ENCODE peak calls at places on chromosomes 6 and 20, in nine cellular contexts. J, L, A, S, D, X, Q, F and P are unnamed samples. For H3K4me1, the result is how much of the 10 kb centered on the place peaks cover.

GRCh38 chr6:66508433-66508832 is 801.4 kb upstream of the EYS start:
- DNase-seq in J (no peak), L (no peak), A (no peak), S (no peak), D (no peak), X (no peak), Q (no peak), F (peak), P (no peak)

GRCh38 chr6:75206338-75207210 is 721 bp upstream of the COL12A1 start:
- DNase-seq in J (peak), L (no peak), A (no peak), S (no peak), D (no peak), X (no peak), Q (no peak), F (no peak), P (peak)

GRCh38 chr6:48061630-48062029 is 49.4 kb downstream of the PTCHD4 start:
- DNase-seq in J (no peak), L (no peak), A (no peak), S (no peak), D (no peak), X (no peak), Q (no peak), F (peak), P (no peak)

GRCh38 chr6:147108256-147108910 is 95.8 kb upstream of the STXBP5 start:
- DNase-seq in J (no peak), L (no peak), A (no peak), S (no peak), D (no peak), X (no peak), Q (no peak), F (no peak), P (no peak)

GRCh38 chr20:6768228-6769185 is 1.0 kb downstream of the BMP2 start:
- DNase-seq in J (peak), L (peak), A (no peak), S (no peak), D (no peak), X (no peak), Q (no peak), F (peak), P (peak)

GRCh38 chr20:17558154-17558940 is 11.5 kb upstream of the DSTN start:
- DNase-seq in J (peak), L (peak), A (peak), S (peak), D (peak), X (no peak), Q (no peak), F (peak), P (no peak)

GRCh38 chr20:58700121-58700780 is 7.7 kb downstream of the NPEPL1 start:
- DNase-seq in J (peak), L (no peak), A (no peak), S (no peak), D (no peak), X (no peak), Q (no peak), F (peak), P (peak)

GRCh38 chr6:50850223-50850751 is 31.6 kb downstream of the TFAP2B start:
- DNase-seq in J (no peak), L (peak), A (no peak), S (no peak), D (no peak), X (peak), Q (no peak), F (no peak), P (no peak)

GRCh38 chr6:36734486-36735060 is 36.9 kb downstream of the RAB44 start:
- DNase-seq in J (no peak), L (no peak), A (no peak), S (no peak), D (no peak), X (no peak), Q (no peak), F (no peak), P (no peak)

GRCh38 chr6:18330548-18331066 is 56.5 kb upstream of the RNF144B start:
- DNase-seq in J (no peak), L (peak), A (no peak), S (no peak), D (no peak), X (no peak), Q (no peak), F (no peak), P (no peak)

GRCh38 chr20:63750807-63751470 is 11.4 kb downstream of the SLC2A4RG start:
- DNase-seq in J (no peak), L (no peak), A (no peak), S (no peak), D (no peak), X (no peak), Q (no peak), F (no peak), P (no peak)

GRCh38 chr6:91106083-91106482 is 519.2 kb upstream of the MAP3K7 start:
- DNase-seq in J (no peak), L (no peak), A (no peak), S (peak), D (no peak), X (no peak), Q (no peak), F (no peak), P (no peak)

GRCh38 chr20:52490715-52491430 is 299.3 kb upstream of the ZFP64 start:
- DNase-seq in J (no peak), L (no peak), A (no peak), S (no peak), D (no peak), X (no peak), Q (no peak), F (peak), P (no peak)

GRCh38 chr6:157982580-157983438 is 1.1 kb downstream of the SYNJ2 start:
- DNase-seq in J (no peak), L (peak), A (no peak), S (peak), D (peak), X (no peak), Q (no peak), F (peak), P (peak)

GRCh38 chr20:10217517-10218410 is 866 bp upstream of the SNAP25 start:
- DNase-seq in J (peak), L (peak), A (no peak), S (no peak), D (peak), X (peak), Q (no peak), F (peak), P (peak)

GRCh38 chr6:152129606-152130249 is 322.2 kb downstream of the ESR1 start:
- DNase-seq in J (no peak), L (no peak), A (no peak), S (no peak), D (no peak), X (no peak), Q (no peak), F (peak), P (peak)

GRCh38 chr6:144339859-144340452 is 54.8 kb downstream of the UTRN start:
- DNase-seq in J (no peak), L (no peak), A (no peak), S (no peak), D (no peak), X (no peak), Q (no peak), F (no peak), P (no peak)

GRCh38 chr20:40431611-40432010 is 257.4 kb downstream of the MAFB start:
- DNase-seq in J (no peak), L (no peak), A (no peak), S (no peak), D (no peak), X (no peak), Q (peak), F (no peak), P (no peak)

GRCh38 chr20:38049800-38050199 is 16.3 kb downstream of the RPRD1B start:
- DNase-seq in J (no peak), L (no peak), A (no peak), S (peak), D (no peak), X (no peak), Q (no peak), F (peak), P (no peak)

GRCh38 chr20:63536997-63537524 is at the start of gene PTK6:
- DNase-seq in J (no peak), L (peak), A (no peak), S (no peak), D (peak), X (peak), Q (no peak), F (no peak), P (no peak)

GRCh38 chr6:66068033-66068432 is 361.0 kb upstream of the EYS start:
- DNase-seq in J (no peak), L (no peak), A (no peak), S (no peak), D (no peak), X (no peak), Q (no peak), F (no peak), P (no peak)

GRCh38 chr6:13328076-13328874 is at the start of gene TBC1D7:
- DNase-seq in J (peak), L (peak), A (peak), S (peak), D (peak), X (peak), Q (peak), F (peak), P (peak)
- TF ChIP-seq POLR2A in J (peak), L (peak), A (peak), S (peak), D (peak), X (peak), Q (peak), F (peak), P (peak)

DNA sequence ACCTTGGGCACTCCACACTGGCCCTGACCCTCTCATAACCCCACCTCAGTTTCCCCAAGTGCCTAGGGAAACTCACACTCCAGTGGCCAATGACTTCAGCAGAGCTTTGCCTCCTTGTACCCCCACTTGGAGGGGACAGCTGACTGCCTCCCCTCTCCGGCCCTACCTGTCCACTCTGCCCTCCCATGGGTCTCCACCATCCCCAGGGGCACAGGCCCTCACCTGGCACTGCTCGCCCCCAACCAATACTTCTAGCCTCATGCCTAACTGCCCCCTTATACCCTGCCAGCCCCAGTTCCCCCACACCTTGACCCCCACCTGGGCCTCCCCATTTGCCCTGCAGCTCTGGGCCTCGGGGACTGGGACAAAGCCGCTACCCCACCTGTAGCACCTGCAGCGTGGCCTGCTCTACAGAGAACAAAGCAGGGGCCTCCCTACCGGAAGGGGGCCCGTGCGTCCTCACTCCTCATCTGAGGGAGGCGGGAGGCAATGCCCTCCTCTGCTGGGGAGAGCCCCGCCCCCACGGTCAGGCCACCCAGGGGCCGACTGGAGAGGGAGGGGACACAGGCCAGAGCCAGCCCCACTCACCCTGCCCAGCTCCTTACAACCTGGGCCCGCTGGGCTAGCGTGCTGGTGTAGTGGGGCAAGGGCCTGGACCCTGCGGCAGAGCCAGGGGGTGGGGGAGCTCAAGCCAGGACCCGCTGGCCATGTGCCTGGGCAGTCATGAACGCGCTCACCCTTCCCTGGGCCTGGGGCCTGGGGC is 8.2 kb downstream of the LAMA5 start:
- DNase-seq in J (no peak), L (no peak), A (no peak), S (no peak), D (no peak), X (no peak), Q (no peak), F (no peak), P (no peak)
- H3K4me1 ChIP-seq in J (under half), L (half or more), A (half or more), S (half or more), D (half or more), X (half or more), Q (half or more), F (under half), P (under half)

GRCh38 chr6:26172496-26172958 is 85.3 kb downstream of the HFE start:
- DNase-seq in J (no peak), L (peak), A (no peak), S (no peak), D (no peak), X (peak), Q (no peak), F (peak), P (no peak)
- TF ChIP-seq POLR2A in J (no peak), L (no peak), A (no peak), S (no peak), D (no peak), X (no peak), Q (no peak), F (no peak), P (no peak)

GRCh38 chr20:45345104-45345936 is 2.9 kb downstream of the SDC4 start:
- DNase-seq in J (no peak), L (peak), A (no peak), S (no peak), D (no peak), X (peak), Q (no peak), F (no peak), P (no peak)
- H3K4me1 ChIP-seq in J (under half), L (half or more), A (half or more), S (half or more), D (half or more), X (under half), Q (under half), F (under half), P (under half)